ENCODE peak calls at places on chromosome 4, in six cellular contexts. S, A, Z, O, B and J are unnamed samples.

GRCh38 chr4:14111730-14112171 is 484.2 kb upstream of the BOD1L1 start:
- DNase-seq in S (no peak), A (no peak), Z (peak), O (no peak), B (no peak), J (no peak)

GRCh38 chr4:150720973-150721518 is 139.1 kb downstream of the MAB21L2 start:
- DNase-seq in S (no peak), A (no peak), Z (peak), O (no peak), B (no peak), J (no peak)

GRCh38 chr4:45662996-45663395 is 460.9 kb downstream of the GABRG1 start:
- DNase-seq in S (no peak), A (no peak), Z (peak), O (no peak), B (no peak), J (no peak)

GRCh38 chr4:52076731-52077130 is 25.6 kb downstream of the SPATA18 start:
- DNase-seq in S (no peak), A (no peak), Z (peak), O (no peak), B (no peak), J (no peak)

GRCh38 chr4:98996056-98996941 is 778 bp downstream of the METAP1 start:
- DNase-seq in S (no peak), A (peak), Z (peak), O (no peak), B (no peak), J (no peak)

GRCh38 chr4:6592804-6593563 is 18.0 kb downstream of the MAN2B2 start:
- DNase-seq in S (no peak), A (no peak), Z (no peak), O (no peak), B (no peak), J (no peak)

GRCh38 chr4:24765331-24765990 is 29.9 kb upstream of the SOD3 start:
- DNase-seq in S (no peak), A (no peak), Z (no peak), O (no peak), B (no peak), J (no peak)

GRCh38 chr4:151555151-151555945 is 146.4 kb downstream of the FHIP1A start:
- DNase-seq in S (no peak), A (no peak), Z (no peak), O (no peak), B (no peak), J (no peak)

GRCh38 chr4:30630431-30630830 is 89.7 kb upstream of the PCDH7 start:
- DNase-seq in S (no peak), A (no peak), Z (no peak), O (no peak), B (no peak), J (no peak)

GRCh38 chr4:36823199-36823967 is 421.2 kb upstream of the NWD2 start:
- DNase-seq in S (no peak), A (no peak), Z (no peak), O (no peak), B (no peak), J (no peak)

GRCh38 chr4:59126996-59127395 is 2016.8 kb upstream of the IGFBP7 start:
- DNase-seq in S (no peak), A (no peak), Z (no peak), O (no peak), B (no peak), J (no peak)

GRCh38 chr4:138609943-138610350 is 367.8 kb upstream of the SLC7A11 start:
- DNase-seq in S (no peak), A (no peak), Z (peak), O (no peak), B (no peak), J (no peak)

GRCh38 chr4:5824635-5825034 is 68.3 kb downstream of the CRMP1 start:
- DNase-seq in S (no peak), A (no peak), Z (peak), O (no peak), B (no peak), J (no peak)

GRCh38 chr4:171626554-171626953 is 186.7 kb upstream of the GALNTL6 start:
- DNase-seq in S (no peak), A (no peak), Z (no peak), O (no peak), B (no peak), J (no peak)

GRCh38 chr4:118033148-118034060 is 882 bp upstream of the NDST3 start:
- DNase-seq in S (no peak), A (no peak), Z (peak), O (peak), B (no peak), J (no peak)

GRCh38 chr4:87529187-87529586 is at the start of gene SPARCL1:
- DNase-seq in S (no peak), A (no peak), Z (peak), O (no peak), B (no peak), J (no peak)

GRCh38 chr4:179110816-179111215 is 1668.6 kb upstream of the AGA start:
- DNase-seq in S (no peak), A (no peak), Z (no peak), O (no peak), B (no peak), J (no peak)

GRCh38 chr4:2811830-2812599 is 19.1 kb downstream of the SH3BP2 start:
- DNase-seq in S (peak), A (peak), Z (peak), O (no peak), B (peak), J (peak)

GRCh38 chr4:165651901-165652300 is 221.1 kb upstream of the TLL1 start:
- DNase-seq in S (no peak), A (no peak), Z (no peak), O (no peak), B (no peak), J (no peak)

GRCh38 chr4:36138221-36138620 is 106.1 kb downstream of the ARAP2 start:
- DNase-seq in S (no peak), A (no peak), Z (peak), O (no peak), B (no peak), J (no peak)

GRCh38 chr4:172998527-172999469 is 169.8 kb upstream of the GALNT7 start:
- DNase-seq in S (no peak), A (no peak), Z (peak), O (no peak), B (no peak), J (no peak)

GRCh38 chr4:100882661-100883060 is 364.8 kb upstream of the EMCN start:
- DNase-seq in S (no peak), A (no peak), Z (no peak), O (no peak), B (no peak), J (no peak)

GRCh38 chr4:142534994-142535393 is 311.1 kb downstream of the INPP4B start:
- DNase-seq in S (no peak), A (no peak), Z (no peak), O (no peak), B (no peak), J (no peak)

GRCh38 chr4:43337707-43338106 is 445.2 kb downstream of the GRXCR1 start:
- DNase-seq in S (no peak), A (no peak), Z (peak), O (no peak), B (no peak), J (no peak)

GRCh38 chr4:9880411-9881197 is 99.2 kb downstream of the DRD5 start:
- DNase-seq in S (no peak), A (no peak), Z (peak), O (no peak), B (no peak), J (no peak)

GRCh38 chr4:43816107-43816506 is 632.5 kb downstream of the KCTD8 start:
- DNase-seq in S (no peak), A (no peak), Z (no peak), O (no peak), B (no peak), J (no peak)

GRCh38 chr4:76703123-76703490 is 194.8 kb downstream of the SOWAHB start:
- DNase-seq in S (no peak), A (no peak), Z (no peak), O (no peak), B (no peak), J (no peak)

GRCh38 chr4:167428172-167428571 is 193.9 kb upstream of the SPOCK3 start:
- DNase-seq in S (no peak), A (no peak), Z (no peak), O (no peak), B (no peak), J (no peak)

GRCh38 chr4:86549163-86549788 is 44.8 kb upstream of the PTPN13 start:
- DNase-seq in S (no peak), A (no peak), Z (no peak), O (no peak), B (no peak), J (no peak)

GRCh38 chr4:148216866-148217814 is 225.1 kb downstream of the NR3C2 start:
- DNase-seq in S (no peak), A (no peak), Z (no peak), O (no peak), B (no peak), J (no peak)

GRCh38 chr4:67883463-67883862 is 339 bp downstream of the TMPRSS11D start:
- DNase-seq in S (no peak), A (no peak), Z (no peak), O (no peak), B (peak), J (no peak)

GRCh38 chr4:67881226-67881625 is 2.6 kb downstream of the TMPRSS11D start:
- DNase-seq in S (no peak), A (no peak), Z (no peak), O (no peak), B (no peak), J (no peak)

GRCh38 chr4:67886281-67886680 is 2.5 kb upstream of the TMPRSS11D start:
- DNase-seq in S (no peak), A (no peak), Z (peak), O (no peak), B (peak), J (no peak)

GRCh38 chr4:67885727-67886126 is 1.9 kb upstream of the TMPRSS11D start:
- DNase-seq in S (no peak), A (no peak), Z (peak), O (no peak), B (no peak), J (no peak)

DNA sequence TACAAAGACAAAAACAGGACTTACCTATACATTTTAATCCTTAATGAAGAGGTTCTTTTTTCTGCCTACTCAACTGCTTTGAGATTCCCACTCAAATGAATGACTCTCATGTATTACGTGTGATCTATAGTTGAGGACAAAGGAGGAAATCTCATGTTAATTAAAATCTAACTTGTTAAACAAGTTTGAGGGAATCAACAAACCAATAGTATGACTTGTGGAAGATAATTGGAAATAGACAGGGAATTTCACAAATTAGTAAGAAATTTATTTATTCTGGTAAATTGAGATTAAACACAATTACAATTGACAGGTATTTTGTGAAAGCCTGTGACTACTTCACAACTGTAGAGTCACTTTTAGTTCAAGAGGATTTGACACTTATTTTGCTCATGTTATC is at the start of gene TMPRSS11D:
- DNase-seq in S (no peak), A (no peak), Z (no peak), O (no peak), B (no peak), J (no peak)
- H3K27ac ChIP-seq in S (no peak), A (no peak), Z (no peak), O (no peak), B (peak), J (no peak)

DNA sequence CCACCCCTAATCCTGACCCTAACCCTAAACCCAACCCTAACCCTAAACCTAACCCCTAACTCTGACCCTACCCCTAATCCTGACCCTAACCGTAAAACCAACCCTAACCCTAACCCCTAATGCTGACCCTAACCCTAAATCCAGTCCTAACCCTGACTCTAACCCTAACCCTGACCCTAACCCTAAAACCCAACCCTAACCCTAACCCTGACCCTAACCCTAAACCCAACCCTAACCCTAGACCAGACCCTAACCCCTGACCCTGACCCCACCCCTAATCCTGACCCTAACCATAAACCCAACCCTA is 708 bp upstream of the PCGF3 start:
- DNase-seq in S (no peak), A (no peak), Z (no peak), O (no peak), B (no peak), J (no peak)
- H3K4me3 ChIP-seq in S (peak), A (peak), Z (no peak), O (peak), B (peak), J (peak)

GRCh38 chr4:38150021-38150671 is 189.9 kb downstream of the PTTG2 start:
- DNase-seq in S (no peak), A (no peak), Z (peak), O (no peak), B (no peak), J (no peak)
- H3K27ac ChIP-seq in S (peak), A (no peak), Z (peak), O (no peak), B (no peak), J (no peak)

DNA sequence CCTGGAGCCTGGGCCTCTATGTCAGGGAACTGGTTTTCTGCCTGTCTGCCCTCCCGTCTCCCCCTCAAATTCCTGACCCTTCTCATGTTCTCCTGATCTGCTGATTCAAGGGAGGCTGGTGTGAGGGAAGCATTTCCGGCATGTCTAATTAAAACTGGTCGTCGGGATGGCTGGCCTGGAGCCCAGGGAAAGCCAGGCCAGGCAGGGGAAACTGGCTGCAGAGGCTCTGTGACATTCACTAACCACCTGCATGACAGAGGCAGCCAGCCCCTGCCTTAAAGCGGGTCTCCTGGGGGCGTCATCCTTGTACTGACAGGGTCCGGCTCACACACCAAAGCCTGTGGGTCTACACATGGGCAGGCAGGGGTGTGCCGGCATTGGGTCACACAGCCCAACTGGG is 35.2 kb downstream of the ABLIM2 start:
- DNase-seq in S (no peak), A (no peak), Z (peak), O (no peak), B (no peak), J (no peak)
- H3K4me3 ChIP-seq in S (no peak), A (no peak), Z (no peak), O (no peak), B (no peak), J (no peak)

DNA sequence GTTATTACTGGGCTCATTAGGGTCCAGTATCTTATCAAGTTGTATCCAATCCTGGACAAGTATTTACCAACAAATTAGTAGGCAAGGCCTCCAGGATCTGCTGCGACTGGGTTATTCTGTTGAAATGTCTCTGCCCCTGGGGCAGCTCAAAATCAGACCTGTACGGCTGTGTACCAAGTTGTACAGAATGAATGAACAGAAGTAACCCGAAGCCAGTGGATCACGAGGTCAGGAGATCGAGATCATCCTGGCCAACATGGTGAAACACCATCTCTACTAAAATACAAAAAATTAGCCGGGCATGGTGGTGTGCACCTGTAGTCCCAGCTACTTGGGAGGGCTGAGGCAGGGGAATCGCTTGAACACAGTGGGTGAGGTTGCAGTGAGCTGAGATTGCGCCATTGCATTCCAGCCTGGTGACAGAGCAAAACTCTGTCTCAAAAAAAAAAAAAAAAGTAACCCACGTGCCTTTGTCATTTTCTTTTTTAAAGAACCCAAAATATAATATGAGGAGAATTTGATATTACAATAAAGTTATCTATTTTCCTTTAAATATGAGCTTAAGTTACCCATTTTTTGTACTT is 127.3 kb downstream of the CBR4 start:
- DNase-seq in S (no peak), A (no peak), Z (peak), O (no peak), B (no peak), J (no peak)
- H3K27ac ChIP-seq in S (peak), A (no peak), Z (no peak), O (peak), B (no peak), J (no peak)

DNA sequence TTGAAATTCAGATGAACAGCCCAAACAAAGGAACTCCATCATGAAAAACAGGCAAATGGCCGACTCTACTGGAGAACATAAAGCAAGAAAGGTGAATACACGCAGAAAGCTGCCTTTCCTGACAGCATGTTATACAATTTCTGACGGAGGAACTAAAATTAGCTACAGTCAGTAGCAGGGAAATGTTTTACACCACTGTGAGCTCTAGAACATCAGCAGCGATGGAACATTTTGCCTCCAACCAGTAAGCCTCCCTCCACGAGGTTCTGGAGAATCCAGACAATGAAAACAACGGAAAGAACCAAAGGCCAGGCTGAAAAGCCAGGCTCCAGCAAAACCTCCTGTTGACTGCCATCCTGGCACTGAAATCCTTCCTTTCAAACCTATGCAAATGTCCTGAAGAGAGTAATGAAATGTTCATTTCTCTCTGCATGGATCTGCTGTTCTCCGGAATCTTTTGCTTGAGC is 78.9 kb downstream of the IRF2 start:
- DNase-seq in S (no peak), A (no peak), Z (no peak), O (no peak), B (no peak), J (no peak)
- H3K4me3 ChIP-seq in S (no peak), A (no peak), Z (no peak), O (no peak), B (no peak), J (no peak)

DNA sequence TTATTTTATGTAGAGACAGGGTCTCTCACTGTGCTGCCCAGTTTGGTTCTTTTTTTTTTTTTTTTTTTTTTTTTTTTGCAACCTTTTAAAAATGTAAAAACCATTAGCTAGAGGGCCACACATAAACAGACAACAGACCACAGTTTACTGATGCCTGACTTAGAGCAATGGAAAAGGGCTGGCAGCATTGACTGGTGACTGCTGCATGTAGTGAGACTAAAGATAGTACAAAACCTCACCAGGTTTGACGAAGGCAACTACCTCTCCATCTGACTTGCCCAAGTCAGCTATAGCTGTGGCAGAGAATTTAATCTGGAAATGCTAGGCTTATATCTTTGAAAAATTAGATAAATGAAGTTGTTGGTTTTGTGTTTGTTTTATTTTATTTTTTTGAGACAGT is 102.9 kb downstream of the RBM47 start:
- DNase-seq in S (no peak), A (no peak), Z (no peak), O (no peak), B (no peak), J (no peak)
- H3K27ac ChIP-seq in S (peak), A (no peak), Z (no peak), O (no peak), B (no peak), J (no peak)

DNA sequence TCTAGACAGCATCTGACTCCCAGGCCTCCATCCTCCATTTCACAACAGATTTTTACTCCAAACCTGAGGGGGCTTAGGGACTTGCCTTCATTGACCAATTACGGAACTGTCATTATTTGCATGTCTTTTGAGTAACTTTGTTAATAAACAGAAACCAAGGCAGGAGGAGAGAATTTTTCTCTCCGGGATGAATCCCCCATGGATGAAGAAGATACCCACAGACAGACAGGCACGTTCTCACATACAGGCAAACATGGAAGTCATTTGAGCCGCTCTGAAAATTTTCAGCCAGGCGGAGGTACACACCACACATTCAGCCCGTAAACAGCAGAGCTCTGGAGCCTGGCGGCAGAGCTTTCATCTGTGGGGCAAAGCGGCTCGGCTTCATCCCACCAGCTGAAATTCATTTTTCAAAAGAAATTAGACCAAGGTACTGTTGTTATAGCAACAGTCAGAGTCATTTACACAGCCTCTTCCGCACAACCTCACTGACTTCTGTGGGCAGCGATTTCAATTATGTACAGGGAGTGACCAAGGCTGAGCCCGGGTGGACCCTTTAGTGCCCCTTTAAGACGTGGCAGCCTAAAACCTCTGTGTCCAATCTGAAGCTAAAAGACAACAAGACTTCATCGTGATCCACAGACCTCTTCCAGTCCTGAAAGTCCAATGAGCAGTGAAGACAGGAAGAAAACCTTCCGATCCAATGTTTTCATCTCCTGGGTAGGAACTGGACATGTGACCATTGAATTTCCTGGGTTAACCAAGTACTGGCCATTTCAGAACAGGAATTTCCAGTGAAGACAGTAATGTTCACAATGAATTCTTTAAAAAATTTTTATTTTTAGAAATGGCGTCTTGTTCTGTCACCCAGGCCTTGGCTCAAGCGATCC is 237.0 kb downstream of the MGST2 start:
- DNase-seq in S (no peak), A (no peak), Z (no peak), O (no peak), B (no peak), J (no peak)
- H3K4me3 ChIP-seq in S (peak), A (no peak), Z (no peak), O (no peak), B (no peak), J (no peak)